ENCODE peak calls at places on chromosome 11, in seven cellular contexts. A is HepG2, S is HCT116, D is IMR-90, V is GM12878, P is K562, Q is H1. T is an unnamed sample.

GRCh38 chr11:135006800-135007199 is 594.8 kb upstream of the B3GAT1 start:
- DNase-seq in A (no peak), S (no peak), D (no peak), V (no peak), P (no peak), Q (no peak), T (no peak)

GRCh38 chr11:32893947-32894827 is 1.6 kb downstream of the QSER1 start:
- DNase-seq in A (peak; percentile 81), S (peak; percentile 88), D (peak; percentile 82), V (peak; percentile 39), P (peak; percentile 25), Q (no peak), T (peak; percentile 82)

GRCh38 chr11:57162179-57162898 is 19.4 kb upstream of the LRRC55 start:
- DNase-seq in A (no peak), S (no peak), D (no peak), V (no peak), P (no peak), Q (no peak), T (no peak)

GRCh38 chr11:107741044-107741823 is 29.4 kb upstream of the SLN start:
- DNase-seq in A (peak; percentile 21), S (peak; percentile 22), D (peak; percentile 44), V (peak; percentile 25), P (peak; percentile 19), Q (no peak), T (no peak)

GRCh38 chr11:123209591-123209990 is 14.5 kb upstream of the CLMP start:
- DNase-seq in A (no peak), S (no peak), D (no peak), V (no peak), P (no peak), Q (no peak), T (no peak)

GRCh38 chr11:2428322-2428795 is 16.0 kb downstream of the TRPM5 start:
- DNase-seq in A (peak; percentile 61), S (peak; percentile 52), D (peak; percentile 34), V (no peak), P (peak; percentile 76), Q (no peak), T (peak; percentile 56)

GRCh38 chr11:2175659-2176058 is 4.0 kb upstream of the TH start:
- DNase-seq in A (no peak), S (no peak), D (peak; percentile 52), V (no peak), P (no peak), Q (no peak), T (no peak)

GRCh38 chr11:11279956-11280689 is 72.9 kb downstream of the CSNK2A3 start:
- DNase-seq in A (peak; percentile 8), S (no peak), D (peak; percentile 67), V (no peak), P (no peak), Q (peak; percentile 34), T (no peak)

GRCh38 chr11:77813256-77813655 is 7.3 kb downstream of the RSF1 start:
- DNase-seq in A (no peak), S (no peak), D (peak; percentile 65), V (no peak), P (no peak), Q (no peak), T (no peak)

GRCh38 chr11:129853508-129854228 is 38.0 kb downstream of the TMEM45B start:
- DNase-seq in A (peak; percentile 85), S (no peak), D (peak; percentile 49), V (no peak), P (no peak), Q (no peak), T (peak; percentile 48)

GRCh38 chr11:122141757-122142156 is 25.7 kb upstream of the BLID start:
- DNase-seq in A (no peak), S (no peak), D (no peak), V (no peak), P (no peak), Q (no peak), T (no peak)

GRCh38 chr11:62842171-62842717 is 2.9 kb upstream of the WDR74 start:
- DNase-seq in A (no peak), S (no peak), D (no peak), V (no peak), P (no peak), Q (no peak), T (no peak)

GRCh38 chr11:8688414-8689362 is 6.1 kb downstream of the RPL27A start:
- DNase-seq in A (peak; percentile 96), S (peak; percentile 97), D (peak; percentile 96), V (peak; percentile 92), P (peak; percentile 91), Q (peak; percentile 98), T (peak; percentile 98)

GRCh38 chr11:19724765-19725164 is 12.1 kb downstream of the NAV2 start:
- DNase-seq in A (no peak), S (no peak), D (no peak), V (no peak), P (no peak), Q (no peak), T (no peak)

DNA sequence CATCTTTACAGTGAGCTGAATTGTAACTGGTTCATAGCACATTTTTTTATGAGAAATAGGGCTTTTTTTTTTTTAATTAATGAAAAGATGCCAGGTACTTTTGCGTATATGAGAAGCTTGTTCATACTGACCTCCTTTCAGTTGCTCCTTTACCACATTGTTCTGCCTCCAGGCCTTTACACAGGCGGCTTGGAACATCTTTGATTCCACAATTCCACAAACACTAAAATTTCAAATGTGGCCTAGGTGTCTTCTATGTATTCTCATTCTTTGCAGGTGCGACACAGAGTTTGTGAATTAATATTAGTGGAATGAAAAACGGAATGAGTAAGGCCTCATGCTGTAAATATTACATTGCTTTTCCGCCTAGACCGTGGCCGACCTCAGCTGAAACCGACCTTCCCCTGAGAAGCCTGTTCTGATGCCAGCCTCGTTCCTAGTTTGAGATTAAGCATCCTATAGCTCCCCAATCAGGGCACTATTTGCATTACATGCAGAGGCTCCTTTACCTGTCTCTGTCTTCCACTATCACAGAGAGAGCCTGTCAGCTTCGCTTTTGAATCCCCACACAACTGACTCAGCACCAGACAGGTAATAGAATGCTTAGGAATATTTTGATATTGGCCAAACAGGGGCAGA is 125.8 kb downstream of the LDLRAD3 start:
- DNase-seq in A (no peak), S (no peak), D (no peak), V (peak; percentile 15), P (no peak), Q (peak; percentile 29), T (no peak)
- TF ChIP-seq CEBPB in A (no peak), S (no peak), D (no peak), V (no peak), P (no peak), Q (no peak), T (no peak)

GRCh38 chr11:69102161-69102695 is 53.5 kb downstream of the TPCN2 start:
- DNase-seq in A (no peak), S (no peak), D (no peak), V (no peak), P (no peak), Q (no peak), T (no peak)

GRCh38 chr11:69102732-69103615 is 52.8 kb upstream of the SMIM38 start:
- DNase-seq in A (no peak), S (no peak), D (no peak), V (no peak), P (no peak), Q (no peak), T (no peak)

GRCh38 chr11:69101792-69102152 is 53.0 kb downstream of the TPCN2 start:
- DNase-seq in A (no peak), S (no peak), D (no peak), V (no peak), P (no peak), Q (no peak), T (no peak)

GRCh38 chr11:69100454-69101099 is 51.8 kb downstream of the TPCN2 start:
- DNase-seq in A (no peak), S (no peak), D (no peak), V (no peak), P (no peak), Q (no peak), T (no peak)

DNA sequence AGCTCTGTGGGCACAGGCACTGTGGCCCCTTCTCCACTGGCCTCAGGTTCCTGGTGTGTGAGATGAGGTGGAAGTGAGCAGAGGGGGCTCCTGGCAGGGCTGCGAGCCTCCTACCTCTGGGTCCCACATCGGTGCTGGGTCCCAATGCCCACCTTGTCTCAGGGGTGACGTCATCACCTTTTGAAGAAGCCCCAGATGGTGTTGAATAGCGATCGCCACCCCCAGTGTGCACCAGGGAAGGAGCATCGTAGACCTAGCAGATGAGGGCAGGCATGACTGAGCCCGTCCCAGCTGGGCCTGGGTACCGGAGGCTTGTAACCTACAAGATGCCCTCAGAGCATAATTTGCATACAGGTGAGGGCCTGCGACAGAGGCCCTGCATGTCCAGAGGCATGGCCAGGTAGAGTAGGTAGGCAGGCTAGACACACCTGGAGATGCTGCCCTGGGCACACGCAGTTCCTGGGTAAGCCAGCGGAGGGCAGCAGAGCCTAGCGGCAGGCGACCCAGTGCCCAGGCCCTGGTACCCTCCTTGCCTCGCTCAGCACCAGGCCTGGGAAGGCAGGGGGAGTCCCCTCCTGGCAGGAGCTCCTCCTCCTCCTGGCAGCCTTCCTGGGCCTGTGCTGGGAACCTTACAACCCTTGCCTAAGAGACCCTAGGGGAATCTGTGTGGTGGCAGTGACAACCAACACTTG is 52.5 kb downstream of the TPCN2 start:
- DNase-seq in A (peak; percentile 37), S (peak; percentile 49), D (peak; percentile 73), V (peak; percentile 20), P (peak; percentile 80), Q (peak; percentile 60), T (peak; percentile 81)
- TF ChIP-seq CEBPB in A (no peak), S (no peak), D (no peak), V (no peak), P (no peak), Q (no peak), T (no peak)

DNA sequence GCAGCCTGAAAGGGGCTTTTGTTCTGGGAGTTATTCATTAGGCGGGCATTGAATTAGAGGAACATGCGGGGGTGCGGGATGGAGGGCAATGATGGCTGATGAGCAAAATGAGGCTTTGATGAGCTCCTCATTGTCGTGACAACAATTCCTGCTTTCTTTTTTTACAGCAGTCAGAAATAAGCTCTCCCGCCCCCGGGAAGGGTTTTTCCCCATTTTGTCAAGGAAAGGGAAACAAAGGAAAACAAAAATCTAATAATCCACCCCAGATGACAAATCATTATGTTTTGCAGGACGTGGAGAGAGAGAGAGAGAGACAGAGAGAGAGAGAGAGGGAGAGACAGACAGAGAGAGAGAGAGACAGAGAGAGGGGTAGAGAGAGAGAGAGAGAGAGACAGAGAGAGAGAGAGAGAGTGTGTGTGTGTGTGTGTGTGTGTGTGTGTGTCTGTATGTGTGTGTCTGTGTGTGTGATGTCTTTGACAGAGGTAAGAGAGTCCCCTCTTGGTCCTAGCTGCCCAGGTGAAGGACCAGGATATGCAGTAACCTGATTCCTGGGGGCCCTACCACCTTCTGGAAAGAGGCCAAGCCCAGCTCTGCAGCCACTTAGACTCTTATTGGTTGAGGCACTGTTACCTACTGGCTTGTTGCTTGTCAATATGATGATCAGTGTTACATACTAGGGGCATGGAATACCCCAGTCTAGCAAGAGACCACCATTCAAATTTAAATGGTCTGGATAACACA is 46.7 kb upstream of the PARVA start:
- DNase-seq in A (no peak), S (no peak), D (peak; percentile 7), V (no peak), P (no peak), Q (no peak), T (no peak)
- TF ChIP-seq CEBPB in A (no peak), S (no peak), D (no peak), V (no peak), P (no peak), Q (no peak), T (no peak)

DNA sequence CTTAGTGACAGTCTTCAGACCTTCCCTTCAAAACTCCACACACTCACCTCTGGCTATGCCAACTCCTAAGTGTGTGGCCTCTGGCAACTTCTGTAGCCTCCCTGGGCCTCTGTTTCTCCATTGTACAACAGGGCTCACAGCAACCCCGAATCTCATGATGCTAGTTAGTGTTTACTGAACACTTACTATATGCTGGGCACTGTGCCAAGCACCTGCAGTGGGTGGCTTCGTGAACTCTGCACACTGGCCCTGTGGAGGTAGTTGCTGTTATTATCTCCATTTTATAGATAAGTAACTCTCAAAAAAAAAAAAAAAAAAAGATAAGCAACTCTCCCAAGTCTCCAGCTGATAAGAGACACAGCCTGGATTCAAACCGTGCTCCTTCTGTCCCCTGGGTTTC is 7.5 kb upstream of the TP53I11 start:
- DNase-seq in A (no peak), S (no peak), D (no peak), V (no peak), P (no peak), Q (no peak), T (no peak)
- TF ChIP-seq CEBPB in A (no peak), S (no peak), D (no peak), V (no peak), P (no peak), Q (no peak), T (no peak)